ENCODE peak calls at places on chromosomes 3 and 15, in ten cellular contexts. One of them, this sample, is unnamed.

GRCh38 chr15:64315136-64315661 is 40.8 kb downstream of the CSNK1G1 start:
- DNase-seq in transverse colon: no peak
- DNase-seq in uterus: no peak
- DNase-seq in mucosa of descending colon: no peak
- DNase-seq in lower lobe of right lung: no peak
- DNase-seq in upper lobe of right lung: no peak
- DNase-seq in naive thymus-derived CD4-positive, alpha-beta T cell: no peak
- DNase-seq in tibial artery: no peak
- DNase-seq in right atrium auricular region: no peak
- DNase-seq in left ventricle myocardium inferior: no peak
- DNase-seq in this sample: no peak

GRCh38 chr3:88131695-88132094 is 18.1 kb upstream of the C3orf38 start:
- DNase-seq in transverse colon: no peak
- DNase-seq in uterus: no peak
- DNase-seq in mucosa of descending colon: no peak
- DNase-seq in lower lobe of right lung: no peak
- DNase-seq in upper lobe of right lung: no peak
- DNase-seq in naive thymus-derived CD4-positive, alpha-beta T cell: no peak
- DNase-seq in tibial artery: no peak
- DNase-seq in right atrium auricular region: no peak
- DNase-seq in left ventricle myocardium inferior: no peak
- DNase-seq in this sample: no peak

GRCh38 chr3:21405671-21406667 is 345.0 kb downstream of the ZNF385D start:
- DNase-seq in transverse colon: no peak
- DNase-seq in uterus: no peak
- DNase-seq in mucosa of descending colon: no peak
- DNase-seq in lower lobe of right lung: no peak
- DNase-seq in upper lobe of right lung: peak; percentile 53
- DNase-seq in naive thymus-derived CD4-positive, alpha-beta T cell: no peak
- DNase-seq in tibial artery: no peak
- DNase-seq in right atrium auricular region: no peak
- DNase-seq in left ventricle myocardium inferior: no peak
- DNase-seq in this sample: peak; percentile 67

GRCh38 chr3:105938101-105938500 is 69.3 kb upstream of the CBLB start:
- DNase-seq in transverse colon: no peak
- DNase-seq in uterus: no peak
- DNase-seq in mucosa of descending colon: no peak
- DNase-seq in lower lobe of right lung: no peak
- DNase-seq in upper lobe of right lung: no peak
- DNase-seq in naive thymus-derived CD4-positive, alpha-beta T cell: no peak
- DNase-seq in tibial artery: no peak
- DNase-seq in right atrium auricular region: no peak
- DNase-seq in left ventricle myocardium inferior: no peak
- DNase-seq in this sample: no peak

GRCh38 chr15:78049691-78050440 is 27.6 kb downstream of the TBC1D2B start:
- DNase-seq in transverse colon: no peak
- DNase-seq in uterus: no peak
- DNase-seq in mucosa of descending colon: no peak
- DNase-seq in lower lobe of right lung: peak; percentile 53
- DNase-seq in upper lobe of right lung: no peak
- DNase-seq in naive thymus-derived CD4-positive, alpha-beta T cell: peak; percentile 63
- DNase-seq in tibial artery: no peak
- DNase-seq in right atrium auricular region: no peak
- DNase-seq in left ventricle myocardium inferior: no peak
- DNase-seq in this sample: no peak

GRCh38 chr15:100457201-100457600 is 71.5 kb downstream of the CERS3 start:
- DNase-seq in transverse colon: no peak
- DNase-seq in uterus: no peak
- DNase-seq in mucosa of descending colon: no peak
- DNase-seq in lower lobe of right lung: no peak
- DNase-seq in upper lobe of right lung: no peak
- DNase-seq in naive thymus-derived CD4-positive, alpha-beta T cell: no peak
- DNase-seq in tibial artery: no peak
- DNase-seq in right atrium auricular region: no peak
- DNase-seq in left ventricle myocardium inferior: no peak
- DNase-seq in this sample: no peak

GRCh38 chr15:78000927-78001249 is 76.6 kb downstream of the TBC1D2B start:
- DNase-seq in transverse colon: no peak
- DNase-seq in uterus: no peak
- DNase-seq in mucosa of descending colon: peak; percentile 26
- DNase-seq in lower lobe of right lung: peak; percentile 38
- DNase-seq in upper lobe of right lung: no peak
- DNase-seq in naive thymus-derived CD4-positive, alpha-beta T cell: no peak
- DNase-seq in tibial artery: no peak
- DNase-seq in right atrium auricular region: no peak
- DNase-seq in left ventricle myocardium inferior: no peak
- DNase-seq in this sample: peak; percentile 53

GRCh38 chr3:196135693-196136639 is 54.1 kb upstream of the TFRC start:
- DNase-seq in transverse colon: no peak
- DNase-seq in uterus: no peak
- DNase-seq in mucosa of descending colon: no peak
- DNase-seq in lower lobe of right lung: peak; percentile 75
- DNase-seq in upper lobe of right lung: peak; percentile 82
- DNase-seq in naive thymus-derived CD4-positive, alpha-beta T cell: no peak
- DNase-seq in tibial artery: no peak
- DNase-seq in right atrium auricular region: no peak
- DNase-seq in left ventricle myocardium inferior: no peak
- DNase-seq in this sample: no peak

GRCh38 chr15:78177447-78177873 is 28.3 kb downstream of the IDH3A start:
- DNase-seq in transverse colon: peak; percentile 51
- DNase-seq in uterus: no peak
- DNase-seq in mucosa of descending colon: peak; percentile 66
- DNase-seq in lower lobe of right lung: no peak
- DNase-seq in upper lobe of right lung: no peak
- DNase-seq in naive thymus-derived CD4-positive, alpha-beta T cell: peak; percentile 40
- DNase-seq in tibial artery: no peak
- DNase-seq in right atrium auricular region: no peak
- DNase-seq in left ventricle myocardium inferior: peak; percentile 44
- DNase-seq in this sample: no peak

GRCh38 chr15:64045774-64046346 is 425 bp downstream of the DAPK2 start:
- DNase-seq in transverse colon: peak; percentile 29
- DNase-seq in uterus: peak; percentile 28
- DNase-seq in mucosa of descending colon: peak; percentile 65
- DNase-seq in lower lobe of right lung: no peak
- DNase-seq in upper lobe of right lung: peak; percentile 74
- DNase-seq in naive thymus-derived CD4-positive, alpha-beta T cell: no peak
- DNase-seq in tibial artery: no peak
- DNase-seq in right atrium auricular region: no peak
- DNase-seq in left ventricle myocardium inferior: peak; percentile 50
- DNase-seq in this sample: peak; percentile 78

GRCh38 chr3:122247087-122247824 is 63.8 kb downstream of the CASR start:
- DNase-seq in transverse colon: no peak
- DNase-seq in uterus: no peak
- DNase-seq in mucosa of descending colon: no peak
- DNase-seq in lower lobe of right lung: no peak
- DNase-seq in upper lobe of right lung: no peak
- DNase-seq in naive thymus-derived CD4-positive, alpha-beta T cell: no peak
- DNase-seq in tibial artery: peak; percentile 29
- DNase-seq in right atrium auricular region: no peak
- DNase-seq in left ventricle myocardium inferior: no peak
- DNase-seq in this sample: peak; percentile 64

GRCh38 chr15:75069301-75069925 is 46.0 kb downstream of the PPCDC start:
- DNase-seq in transverse colon: no peak
- DNase-seq in uterus: no peak
- DNase-seq in mucosa of descending colon: no peak
- DNase-seq in lower lobe of right lung: no peak
- DNase-seq in upper lobe of right lung: peak; percentile 42
- DNase-seq in naive thymus-derived CD4-positive, alpha-beta T cell: no peak
- DNase-seq in tibial artery: no peak
- DNase-seq in right atrium auricular region: peak; percentile 58
- DNase-seq in left ventricle myocardium inferior: no peak
- DNase-seq in this sample: no peak

GRCh38 chr3:134471521-134472193 is 14.1 kb downstream of the ANAPC13 start:
- DNase-seq in transverse colon: no peak
- DNase-seq in uterus: no peak
- DNase-seq in mucosa of descending colon: no peak
- DNase-seq in lower lobe of right lung: no peak
- DNase-seq in upper lobe of right lung: no peak
- DNase-seq in naive thymus-derived CD4-positive, alpha-beta T cell: no peak
- DNase-seq in tibial artery: no peak
- DNase-seq in right atrium auricular region: no peak
- DNase-seq in left ventricle myocardium inferior: no peak
- DNase-seq in this sample: no peak

GRCh38 chr3:141050913-141051632 is at the start of gene SPSB4:
- DNase-seq in transverse colon: peak; percentile 21
- DNase-seq in uterus: peak; percentile 27
- DNase-seq in mucosa of descending colon: peak; percentile 48
- DNase-seq in lower lobe of right lung: peak; percentile 55
- DNase-seq in upper lobe of right lung: no peak
- DNase-seq in naive thymus-derived CD4-positive, alpha-beta T cell: peak; percentile 30
- DNase-seq in tibial artery: peak; percentile 47
- DNase-seq in right atrium auricular region: no peak
- DNase-seq in left ventricle myocardium inferior: peak; percentile 78
- DNase-seq in this sample: peak; percentile 80

GRCh38 chr3:173993299-173993698 is 595.8 kb downstream of the NLGN1 start:
- DNase-seq in transverse colon: no peak
- DNase-seq in uterus: no peak
- DNase-seq in mucosa of descending colon: no peak
- DNase-seq in lower lobe of right lung: no peak
- DNase-seq in upper lobe of right lung: no peak
- DNase-seq in naive thymus-derived CD4-positive, alpha-beta T cell: no peak
- DNase-seq in tibial artery: no peak
- DNase-seq in right atrium auricular region: no peak
- DNase-seq in left ventricle myocardium inferior: no peak
- DNase-seq in this sample: no peak

GRCh38 chr3:9401986-9402385 is 4.6 kb downstream of the SETD5 start:
- DNase-seq in transverse colon: no peak
- DNase-seq in uterus: no peak
- DNase-seq in mucosa of descending colon: no peak
- DNase-seq in lower lobe of right lung: no peak
- DNase-seq in upper lobe of right lung: no peak
- DNase-seq in naive thymus-derived CD4-positive, alpha-beta T cell: no peak
- DNase-seq in tibial artery: no peak
- DNase-seq in right atrium auricular region: no peak
- DNase-seq in left ventricle myocardium inferior: no peak
- DNase-seq in this sample: no peak
- H3K4me3 ChIP-seq in transverse colon: no peak overlapping the region
- H3K4me3 ChIP-seq in uterus: no peak overlapping the region
- H3K4me3 ChIP-seq in mucosa of descending colon: no peak overlapping the region
- H3K4me3 ChIP-seq in lower lobe of right lung: no peak overlapping the region
- H3K4me3 ChIP-seq in upper lobe of right lung: no peak overlapping the region
- H3K4me3 ChIP-seq in naive thymus-derived CD4-positive, alpha-beta T cell: no peak overlapping the region
- H3K4me3 ChIP-seq in tibial artery: no peak overlapping the region
- H3K4me3 ChIP-seq in right atrium auricular region: no peak overlapping the region
- H3K4me3 ChIP-seq in left ventricle myocardium inferior: peak overlapping the region; percentile 25
- H3K4me3 ChIP-seq in this sample: no peak overlapping the region

DNA sequence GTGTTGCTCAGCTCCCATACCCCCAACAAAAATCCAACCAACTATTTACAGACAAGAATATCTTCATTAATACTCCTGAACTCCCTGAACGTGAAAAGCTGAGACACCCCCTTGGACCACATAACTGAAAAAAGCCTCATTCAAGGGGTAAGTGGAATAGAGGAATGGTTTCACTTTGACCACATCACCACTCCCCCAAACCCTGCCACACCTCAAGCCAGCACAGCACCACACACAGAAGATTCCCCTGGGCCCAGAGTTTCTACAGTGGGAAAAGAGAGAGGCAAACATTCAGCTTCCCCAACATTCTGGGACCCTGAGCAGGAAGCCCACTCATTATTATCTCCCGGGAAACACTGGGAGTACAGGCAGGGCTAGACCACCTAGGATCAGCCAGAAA is 27.9 kb downstream of the THBS1 start:
- DNase-seq in transverse colon: no peak
- DNase-seq in uterus: no peak
- DNase-seq in mucosa of descending colon: no peak
- DNase-seq in lower lobe of right lung: no peak
- DNase-seq in upper lobe of right lung: no peak
- DNase-seq in naive thymus-derived CD4-positive, alpha-beta T cell: no peak
- DNase-seq in tibial artery: no peak
- DNase-seq in right atrium auricular region: no peak
- DNase-seq in left ventricle myocardium inferior: no peak
- DNase-seq in this sample: no peak
- H3K9me3 ChIP-seq in transverse colon: peaks cover 25% of the 10 kb centered on the region
- H3K9me3 ChIP-seq in uterus: no peaks in the 10 kb centered on the region
- H3K9me3 ChIP-seq in mucosa of descending colon: peaks cover 26% of the 10 kb centered on the region
- H3K9me3 ChIP-seq in lower lobe of right lung: peaks cover 22% of the 10 kb centered on the region
- H3K9me3 ChIP-seq in upper lobe of right lung: peaks cover 14% of the 10 kb centered on the region
- H3K9me3 ChIP-seq in naive thymus-derived CD4-positive, alpha-beta T cell: no peaks in the 10 kb centered on the region
- H3K9me3 ChIP-seq in tibial artery: peaks cover 12% of the 10 kb centered on the region
- H3K9me3 ChIP-seq in right atrium auricular region: peaks cover 31% of the 10 kb centered on the region
- H3K9me3 ChIP-seq in left ventricle myocardium inferior: peaks cover 38% of the 10 kb centered on the region
- H3K9me3 ChIP-seq in this sample: peaks cover 3% of the 10 kb centered on the region

DNA sequence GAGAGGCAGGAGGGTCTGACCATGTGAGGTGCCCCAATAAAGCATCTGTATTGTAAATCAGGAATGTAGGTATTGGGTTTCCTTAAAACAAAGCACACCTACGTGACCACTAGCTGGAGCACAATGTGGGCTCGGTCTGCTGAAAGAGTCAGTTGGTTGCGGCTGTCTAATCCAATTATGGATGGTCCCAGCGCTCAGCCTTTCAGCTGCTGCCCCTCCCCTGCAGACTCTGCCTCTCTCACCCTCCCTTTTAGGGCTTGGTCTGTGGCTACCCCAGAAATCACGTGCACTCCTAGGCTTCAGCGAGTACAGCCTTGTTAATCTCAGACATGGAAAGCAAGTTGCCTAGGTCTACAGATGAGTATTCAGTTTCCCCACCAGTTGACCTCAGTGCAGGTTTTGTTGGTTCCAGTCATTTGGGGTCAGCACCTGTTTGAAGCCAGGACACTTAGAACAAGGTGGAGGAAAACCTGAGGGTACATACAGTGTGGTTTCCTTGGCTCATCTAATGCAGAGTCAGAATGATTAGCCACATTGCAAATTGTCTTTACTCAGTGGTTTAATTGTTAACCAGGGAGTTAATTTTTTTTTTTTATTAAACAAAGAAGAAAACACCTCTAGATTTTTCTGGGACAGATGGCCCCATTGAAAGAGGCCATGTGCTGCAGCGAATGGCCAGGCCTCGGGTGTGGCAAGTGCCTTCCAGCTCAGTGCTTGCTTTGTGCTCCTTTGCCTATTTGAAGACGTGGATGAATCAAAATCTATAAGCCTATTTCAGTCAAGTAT is 137.7 kb downstream of the IGF1R start:
- DNase-seq in transverse colon: peak; percentile 61
- DNase-seq in uterus: no peak
- DNase-seq in mucosa of descending colon: peak; percentile 59
- DNase-seq in lower lobe of right lung: no peak
- DNase-seq in upper lobe of right lung: no peak
- DNase-seq in naive thymus-derived CD4-positive, alpha-beta T cell: no peak
- DNase-seq in tibial artery: no peak
- DNase-seq in right atrium auricular region: no peak
- DNase-seq in left ventricle myocardium inferior: no peak
- DNase-seq in this sample: no peak
- H3K4me3 ChIP-seq in transverse colon: no peak overlapping the region
- H3K4me3 ChIP-seq in uterus: no peak overlapping the region
- H3K4me3 ChIP-seq in mucosa of descending colon: no peak overlapping the region
- H3K4me3 ChIP-seq in lower lobe of right lung: no peak overlapping the region
- H3K4me3 ChIP-seq in upper lobe of right lung: no peak overlapping the region
- H3K4me3 ChIP-seq in naive thymus-derived CD4-positive, alpha-beta T cell: no peak overlapping the region
- H3K4me3 ChIP-seq in tibial artery: no peak overlapping the region
- H3K4me3 ChIP-seq in right atrium auricular region: no peak overlapping the region
- H3K4me3 ChIP-seq in left ventricle myocardium inferior: no peak overlapping the region
- H3K4me3 ChIP-seq in this sample: no peak overlapping the region

DNA sequence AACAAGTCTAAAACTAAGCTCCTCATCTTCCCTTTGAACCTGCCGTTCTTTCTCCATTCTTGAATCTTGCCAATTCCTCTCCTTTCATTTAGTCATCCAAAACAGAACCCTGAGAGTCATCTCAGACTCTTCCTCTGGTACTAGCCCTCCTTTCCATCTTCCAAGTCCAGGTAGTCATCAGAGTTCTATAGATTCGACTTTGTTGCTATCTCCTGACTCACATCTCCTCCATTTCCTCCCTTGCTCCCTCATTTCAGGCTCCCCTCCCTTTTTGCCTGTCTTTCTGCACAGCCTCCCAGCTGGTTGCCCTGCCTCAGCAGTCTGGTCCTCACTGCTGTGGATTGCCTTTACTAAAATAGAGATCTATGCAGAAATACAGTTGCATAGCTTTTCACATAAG is 4.7 kb downstream of the ATG7 start:
- DNase-seq in transverse colon: no peak
- DNase-seq in uterus: no peak
- DNase-seq in mucosa of descending colon: no peak
- DNase-seq in lower lobe of right lung: no peak
- DNase-seq in upper lobe of right lung: no peak
- DNase-seq in naive thymus-derived CD4-positive, alpha-beta T cell: no peak
- DNase-seq in tibial artery: no peak
- DNase-seq in right atrium auricular region: no peak
- DNase-seq in left ventricle myocardium inferior: no peak
- DNase-seq in this sample: no peak
- H3K9me3 ChIP-seq in transverse colon: no peaks in the 10 kb centered on the region
- H3K9me3 ChIP-seq in uterus: no peaks in the 10 kb centered on the region
- H3K9me3 ChIP-seq in mucosa of descending colon: peaks cover 2% of the 10 kb centered on the region
- H3K9me3 ChIP-seq in lower lobe of right lung: no peaks in the 10 kb centered on the region
- H3K9me3 ChIP-seq in upper lobe of right lung: no peaks in the 10 kb centered on the region
- H3K9me3 ChIP-seq in naive thymus-derived CD4-positive, alpha-beta T cell: no peaks in the 10 kb centered on the region
- H3K9me3 ChIP-seq in tibial artery: no peaks in the 10 kb centered on the region
- H3K9me3 ChIP-seq in right atrium auricular region: no peaks in the 10 kb centered on the region
- H3K9me3 ChIP-seq in left ventricle myocardium inferior: no peaks in the 10 kb centered on the region
- H3K9me3 ChIP-seq in this sample: no peaks in the 10 kb centered on the region